ENCODE peak calls at places on chromosome 1, in seven cellular contexts. L, M, S, G, Y, U and H are unnamed samples. For H3K27me3, the result is how much of the 10 kb centered on the place peaks cover.

GRCh38 chr1:162153374-162153773 is 83.9 kb downstream of the NOS1AP start:
- DNase-seq in Y (no peak), U (no peak), M (no peak), L (no peak), G (no peak), S (no peak), H (no peak)

GRCh38 chr1:233114159-233114558 is 163.7 kb downstream of the NTPCR start:
- DNase-seq in U (no peak), G (no peak), S (peak), M (peak), L (no peak), Y (no peak), H (no peak)

GRCh38 chr1:46466477-46467182 is 23.0 kb upstream of the DMBX1 start:
- DNase-seq in M (no peak), Y (no peak), S (peak), G (peak), U (no peak), L (peak), H (no peak)

GRCh38 chr1:53656062-53656915 is 82.7 kb downstream of the GLIS1 start:
- DNase-seq in M (peak), U (no peak), G (peak), S (peak), L (no peak), Y (no peak), H (no peak)

GRCh38 chr1:176791911-176792310 is 328.9 kb downstream of the PAPPA2 start:
- DNase-seq in S (peak), L (no peak), Y (no peak), M (no peak), U (no peak), G (no peak), H (no peak)

GRCh38 chr1:29275435-29275834 is 39.1 kb downstream of the PTPRU start:
- DNase-seq in U (no peak), M (no peak), G (peak), Y (no peak), S (no peak), L (no peak), H (no peak)

GRCh38 chr1:45820173-45820572 is 16.8 kb downstream of the MAST2 start:
- DNase-seq in L (no peak), Y (no peak), U (no peak), M (no peak), S (no peak), G (no peak), H (no peak)

GRCh38 chr1:221712198-221712684 is 29.6 kb downstream of the DUSP10 start:
- DNase-seq in S (peak), G (no peak), L (no peak), Y (peak), U (peak), M (peak), H (peak)

GRCh38 chr1:43206721-43207228 is 34.6 kb downstream of the CFAP57 start:
- DNase-seq in Y (no peak), L (no peak), G (no peak), U (no peak), M (peak), S (peak), H (no peak)

GRCh38 chr1:201383647-201384405 is 6.3 kb upstream of the TNNT2 start:
- DNase-seq in S (peak), L (no peak), U (no peak), M (peak), Y (no peak), G (no peak), H (no peak)

GRCh38 chr1:107879338-107879737 is 85.6 kb downstream of the VAV3 start:
- DNase-seq in G (no peak), S (peak), L (no peak), Y (no peak), U (no peak), M (no peak), H (no peak)

GRCh38 chr1:205312866-205313680 is 8.5 kb downstream of the NUAK2 start:
- DNase-seq in U (no peak), L (no peak), S (no peak), M (no peak), Y (peak), G (no peak), H (no peak)

GRCh38 chr1:228402638-228403025 is 4.0 kb downstream of the TRIM11 start:
- DNase-seq in S (no peak), Y (no peak), L (no peak), M (no peak), G (no peak), U (no peak), H (no peak)

GRCh38 chr1:95381980-95382379 is 148.0 kb downstream of the RWDD3 start:
- DNase-seq in L (no peak), S (no peak), G (no peak), U (no peak), M (no peak), Y (no peak), H (no peak)

GRCh38 chr1:226886142-226886901 is 15.9 kb downstream of the PSEN2 start:
- DNase-seq in G (no peak), M (no peak), Y (no peak), S (no peak), U (no peak), L (no peak), H (no peak)

GRCh38 chr1:204350857-204351573 is 8.7 kb downstream of the PLEKHA6 start:
- DNase-seq in S (peak), U (no peak), Y (no peak), M (peak), L (peak), G (peak), H (no peak)

GRCh38 chr1:244254467-244254866 is 197.2 kb downstream of the ADSS2 start:
- DNase-seq in U (no peak), S (no peak), Y (no peak), G (no peak), M (no peak), L (no peak), H (no peak)

GRCh38 chr1:62882705-62883104 is 98.8 kb downstream of the ATG4C start:
- DNase-seq in U (no peak), M (no peak), Y (no peak), L (no peak), G (no peak), S (no peak), H (no peak)

GRCh38 chr1:150764617-150765090 is 924 bp downstream of the CTSS start:
- DNase-seq in S (peak), G (no peak), Y (no peak), M (peak), L (no peak), U (no peak), H (peak)

GRCh38 chr1:228037401-228038386 is 30.9 kb downstream of the WNT3A start:
- DNase-seq in S (peak), G (peak), L (peak), M (peak), U (no peak), Y (no peak), H (peak)

GRCh38 chr1:87334351-87335174 is 5.9 kb downstream of the LMO4 start:
- DNase-seq in L (peak), Y (no peak), M (no peak), U (no peak), G (peak), S (peak), H (peak)

GRCh38 chr1:108811611-108812010 is 45.3 kb downstream of the AKNAD1 start:
- DNase-seq in S (no peak), G (no peak), Y (no peak), L (no peak), M (no peak), U (no peak), H (no peak)

GRCh38 chr1:88876573-88877335 is 14.6 kb downstream of the GTF2B start:
- DNase-seq in M (no peak), Y (no peak), U (no peak), S (peak), L (no peak), G (no peak), H (no peak)

GRCh38 chr1:18365099-18365705 is 115.5 kb upstream of the KLHDC7A start:
- DNase-seq in L (no peak), S (no peak), M (no peak), G (no peak), Y (no peak), U (no peak), H (no peak)

GRCh38 chr1:52153898-52154297 is 12.0 kb downstream of the ZFYVE9 start:
- DNase-seq in M (no peak), G (no peak), Y (no peak), U (no peak), S (no peak), L (no peak), H (no peak)

GRCh38 chr1:55305735-55306134 is 90.6 kb upstream of the USP24 start:
- DNase-seq in Y (no peak), G (no peak), U (no peak), L (no peak), S (peak), M (no peak), H (no peak)

GRCh38 chr1:186792870-186793581 is 35.7 kb upstream of the PLA2G4A start:
- DNase-seq in S (peak), G (no peak), M (peak), L (no peak), Y (no peak), U (no peak), H (no peak)

GRCh38 chr1:223748405-223748772 is 36.0 kb downstream of the CAPN2 start:
- DNase-seq in Y (no peak), L (no peak), G (no peak), S (peak), U (no peak), M (no peak), H (no peak)
- H3K4me3 ChIP-seq in Y (peak), L (peak), G (no peak), S (no peak), U (no peak), M (peak), H (peak)

DNA sequence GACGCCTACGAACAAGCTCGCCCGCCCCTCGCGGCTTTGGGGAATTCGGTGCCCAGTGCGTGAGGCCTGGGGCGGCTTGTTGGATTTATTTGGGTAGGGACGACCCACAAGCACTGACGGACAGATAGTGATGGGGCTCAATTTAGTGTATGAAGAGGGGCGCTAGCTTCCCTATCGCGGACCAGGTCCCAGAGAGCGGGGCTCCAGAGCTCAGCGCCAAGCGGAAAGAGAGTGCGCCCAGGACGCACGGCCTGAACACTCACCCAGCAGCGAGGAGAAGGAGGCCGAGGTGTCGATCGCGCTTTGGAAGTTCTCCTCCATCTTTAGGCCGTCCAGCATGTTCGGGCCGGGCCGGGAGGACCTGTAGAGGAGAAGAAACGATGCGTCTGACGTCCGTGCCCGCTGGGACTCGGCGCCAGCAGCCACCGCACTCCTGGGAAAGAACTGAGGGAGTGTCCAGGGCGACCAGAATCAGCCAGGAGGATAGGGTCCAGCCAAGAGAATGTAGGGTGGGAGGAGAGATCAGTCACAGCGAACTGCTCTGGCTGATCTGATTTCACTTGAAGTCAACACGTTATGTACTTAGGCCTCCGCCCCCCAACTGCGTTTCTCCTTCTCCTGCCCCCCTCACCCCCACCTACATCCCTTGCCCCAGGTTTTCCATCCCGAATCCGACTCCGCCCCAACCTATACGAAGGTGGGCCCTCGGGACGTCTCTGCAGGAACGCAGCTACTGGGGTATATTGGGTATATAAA is 1.1 kb downstream of the LMX1A start:
- DNase-seq in U (no peak), S (no peak), L (no peak), G (no peak), M (no peak), Y (no peak), H (no peak)
- H3K27me3 ChIP-seq in U (under half), S (half or more), L (under half), G (under half), M (half or more), Y (under half), H (under half)

DNA sequence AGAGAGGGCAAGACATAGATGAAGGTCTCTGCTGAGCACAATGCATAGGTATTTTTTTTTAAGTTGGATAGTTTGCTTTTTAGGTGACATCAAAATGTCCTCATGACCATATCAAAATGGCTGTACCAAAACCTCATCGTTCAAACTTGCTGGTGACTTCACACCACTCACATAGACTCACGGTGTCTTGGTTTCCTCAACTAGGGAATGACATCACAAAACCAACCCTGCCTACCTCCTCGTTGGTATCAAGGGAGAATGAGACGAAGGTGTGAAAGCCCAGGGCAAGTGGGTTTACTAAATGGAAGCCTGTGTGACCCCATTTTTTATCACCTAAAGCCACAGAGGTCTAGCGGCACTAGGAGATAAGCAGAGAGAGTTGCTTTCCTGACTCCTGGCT is 1.6 kb downstream of the PIGR start:
- DNase-seq in Y (peak), G (no peak), L (no peak), M (no peak), S (no peak), U (no peak), H (no peak)
- H3K4me3 ChIP-seq in Y (no peak), G (no peak), L (no peak), M (no peak), S (no peak), U (no peak), H (no peak)

GRCh38 chr1:159170639-159171038 is 776 bp upstream of the CADM3 start:
- DNase-seq in U (no peak), G (no peak), S (no peak), L (no peak), M (no peak), Y (no peak), H (no peak)
- H3K27me3 ChIP-seq in U (under half), G (under half), S (half or more), L (under half), M (under half), Y (under half), H (under half)

DNA sequence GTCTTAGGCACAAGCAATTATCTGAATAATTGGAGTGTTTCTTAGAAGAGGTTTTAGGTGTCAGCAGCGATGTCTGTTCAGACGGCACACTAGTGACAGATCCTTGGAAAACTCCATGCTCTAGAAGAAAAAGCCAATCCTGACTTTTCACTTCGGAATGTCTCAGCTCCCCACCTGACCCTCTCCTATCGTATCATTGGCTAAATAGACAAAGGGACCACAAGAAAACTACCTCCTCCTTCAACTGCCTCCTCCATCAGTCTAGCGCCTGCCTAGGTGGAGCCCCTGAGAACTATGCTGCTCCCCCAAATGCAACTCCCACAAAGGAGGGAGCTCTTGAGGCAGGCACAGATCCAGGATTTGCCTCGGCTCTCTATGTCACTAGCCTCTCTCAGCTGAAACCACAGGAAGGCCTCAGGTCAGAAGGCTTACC is 148.4 kb downstream of the TOMM20 start:
- DNase-seq in M (no peak), L (no peak), S (no peak), Y (no peak), G (no peak), U (no peak), H (no peak)
- H3K4me3 ChIP-seq in M (no peak), L (no peak), S (peak), Y (no peak), G (no peak), U (peak), H (peak)

DNA sequence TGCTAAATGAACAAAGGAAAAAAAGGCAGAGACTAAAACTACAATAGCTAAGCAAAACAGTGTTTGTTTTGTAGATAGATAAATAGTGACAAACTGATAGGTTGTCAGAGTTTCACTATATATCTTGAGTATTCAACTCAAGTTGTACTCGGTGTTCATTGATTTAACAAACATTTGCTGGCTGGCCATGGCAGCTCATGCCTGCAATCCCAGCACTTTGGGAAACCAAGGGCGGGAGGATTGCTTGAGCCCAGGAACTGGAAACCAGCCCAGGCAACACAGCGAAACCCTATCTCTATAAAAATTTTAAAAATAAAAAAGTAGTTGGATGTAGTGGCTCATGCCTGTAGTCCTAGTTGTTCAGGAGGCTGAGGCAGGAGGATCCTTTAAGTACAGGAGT is 17.3 kb downstream of the C1orf185 start:
- DNase-seq in U (no peak), Y (no peak), M (no peak), G (no peak), S (no peak), L (no peak), H (no peak)
- H3K27me3 ChIP-seq in U (under half), Y (under half), M (under half), G (under half), S (under half), L (under half), H (under half)